ENCODE peak calls at places on chromosomes 4 and X, in eight cellular contexts. U, G, Z, A, O, F, W and V are unnamed samples.

GRCh38 chrX:53421772-53422090 is 723 bp downstream of the SMC1A start:
- DNase-seq in U (no peak), G (no peak), Z (no peak), A (no peak), O (no peak), F (no peak), W (no peak), V (no peak)

GRCh38 chrX:132613801-132614200 is 125.0 kb upstream of the MBNL3 start:
- DNase-seq in U (no peak), G (no peak), Z (no peak), A (no peak), O (no peak), F (no peak), W (no peak), V (no peak)

GRCh38 chrX:115177941-115178340 is 11.3 kb upstream of the RBMXL3 start:
- DNase-seq in U (no peak), G (no peak), Z (no peak), A (no peak), O (no peak), F (no peak), W (no peak), V (no peak)

GRCh38 chr4:107699466-107700206 is 20.4 kb downstream of the PAPSS1 start:
- DNase-seq in U (no peak), G (no peak), Z (no peak), A (no peak), O (no peak), F (no peak), W (no peak), V (no peak)

GRCh38 chr4:8310306-8310705 is 40.8 kb downstream of the HTRA3 start:
- DNase-seq in U (no peak), G (no peak), Z (peak; percentile 8), A (no peak), O (no peak), F (no peak), W (no peak), V (no peak)

GRCh38 chrX:118603981-118604380 is 108.4 kb downstream of the DOCK11 start:
- DNase-seq in U (peak; percentile 10), G (no peak), Z (peak; percentile 42), A (peak; percentile 24), O (peak; percentile 38), F (peak; percentile 43), W (peak; percentile 14), V (peak; percentile 47)

GRCh38 chr4:139297001-139297410 is 4.3 kb upstream of the NAA15 start:
- DNase-seq in U (no peak), G (no peak), Z (no peak), A (no peak), O (no peak), F (no peak), W (no peak), V (no peak)

GRCh38 chr4:145554691-145555090 is 64.5 kb upstream of the MMAA start:
- DNase-seq in U (no peak), G (no peak), Z (no peak), A (no peak), O (no peak), F (no peak), W (no peak), V (no peak)

GRCh38 chr4:53763813-53764597 is 172.7 kb upstream of the LNX1 start:
- DNase-seq in U (no peak), G (no peak), Z (no peak), A (no peak), O (no peak), F (no peak), W (peak; percentile 13), V (no peak)

GRCh38 chr4:115759231-115759630 is 645.8 kb upstream of the NDST4 start:
- DNase-seq in U (no peak), G (no peak), Z (no peak), A (no peak), O (no peak), F (no peak), W (no peak), V (peak; percentile 48)

GRCh38 chrX:29852767-29853166 is 362.6 kb upstream of the MAGEB2 start:
- DNase-seq in U (no peak), G (no peak), Z (no peak), A (no peak), O (no peak), F (no peak), W (no peak), V (no peak)

GRCh38 chrX:23493941-23494374 is 159.3 kb downstream of the PTCHD1 start:
- DNase-seq in U (no peak), G (no peak), Z (no peak), A (no peak), O (no peak), F (peak; percentile 5), W (no peak), V (no peak)

GRCh38 chrX:150150780-150151125 is 212.4 kb upstream of the MAMLD1 start:
- DNase-seq in U (no peak), G (no peak), Z (no peak), A (no peak), O (no peak), F (no peak), W (no peak), V (no peak)

GRCh38 chr4:176393306-176394013 is 73.7 kb downstream of the SPCS3 start:
- DNase-seq in U (no peak), G (no peak), Z (no peak), A (no peak), O (no peak), F (no peak), W (no peak), V (no peak)

GRCh38 chr4:8133897-8134542 is 24.6 kb downstream of the ABLIM2 start:
- DNase-seq in U (no peak), G (no peak), Z (no peak), A (no peak), O (no peak), F (no peak), W (no peak), V (no peak)

GRCh38 chr4:4182835-4183568 is 43.7 kb downstream of the OTOP1 start:
- DNase-seq in U (no peak), G (no peak), Z (no peak), A (no peak), O (peak; percentile 2), F (peak; percentile 58), W (no peak), V (no peak)

GRCh38 chrX:139203681-139204575 is 326.6 kb upstream of the F9 start:
- DNase-seq in U (peak; percentile 12), G (no peak), Z (no peak), A (no peak), O (no peak), F (no peak), W (peak; percentile 11), V (no peak)
- H3K27ac ChIP-seq in U (peak overlapping the region; percentile 88), G (peak overlapping the region; percentile 41), Z (no peak overlapping the region), A (no peak overlapping the region), O (no peak overlapping the region), F (no peak overlapping the region), W (no peak overlapping the region), V (no peak overlapping the region)

GRCh38 chrX:30883141-30883540 is 5.9 kb downstream of the TAB3 start:
- DNase-seq in U (no peak), G (no peak), Z (no peak), A (no peak), O (no peak), F (no peak), W (no peak), V (no peak)
- H3K27ac ChIP-seq in U (no peak overlapping the region), G (no peak overlapping the region), Z (peak overlapping the region; percentile 9), A (no peak overlapping the region), O (no peak overlapping the region), F (no peak overlapping the region), W (no peak overlapping the region), V (no peak overlapping the region)

DNA sequence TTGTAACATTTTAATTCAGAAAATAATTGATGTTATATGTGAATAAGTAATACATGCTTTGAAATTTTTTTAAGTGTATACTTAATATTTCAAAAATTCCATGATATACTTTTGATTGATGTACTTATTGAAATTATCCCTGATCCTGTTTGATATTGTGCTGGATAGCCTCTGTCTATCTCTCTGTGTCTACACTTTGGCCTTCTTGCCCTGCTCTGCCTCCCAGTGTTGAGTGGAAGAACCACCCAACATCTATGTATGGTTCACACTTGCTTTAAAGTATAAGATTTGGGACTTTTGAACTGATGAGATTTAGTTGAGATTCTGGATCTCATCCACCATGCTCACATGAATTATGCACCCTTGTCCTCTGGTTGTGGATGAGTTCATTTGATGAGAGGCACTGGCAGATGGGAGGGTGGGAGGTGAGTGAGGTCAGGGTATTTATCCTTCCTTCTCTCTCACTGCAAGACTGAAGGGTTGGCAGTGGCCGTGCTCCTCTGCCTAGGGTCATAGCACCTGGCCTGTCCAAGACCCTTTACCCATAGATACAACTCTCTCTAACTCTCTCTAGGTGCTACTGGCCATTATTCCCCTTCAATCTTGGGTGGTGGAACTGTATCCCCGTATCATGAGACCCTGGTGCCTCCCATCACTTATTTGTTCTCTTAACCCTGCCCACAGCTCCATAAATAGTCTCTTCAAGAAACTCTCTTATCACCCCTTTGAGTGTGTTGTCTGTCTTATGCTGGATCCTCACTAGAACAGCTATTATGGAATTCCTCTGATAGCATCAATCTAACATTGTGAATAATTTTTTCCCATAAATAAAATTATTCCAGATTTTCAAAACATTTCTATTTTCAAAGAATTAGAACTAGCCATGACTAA is 75.2 kb downstream of the CORIN start:
- DNase-seq in U (no peak), G (no peak), Z (no peak), A (no peak), O (no peak), F (no peak), W (no peak), V (no peak)
- H3K27ac ChIP-seq in U (no peak overlapping the region), G (no peak overlapping the region), Z (no peak overlapping the region), A (no peak overlapping the region), O (no peak overlapping the region), F (no peak overlapping the region), W (no peak overlapping the region), V (no peak overlapping the region)

GRCh38 chr4:118221193-118221800 is 131.5 kb downstream of the PRSS12 start:
- DNase-seq in U (no peak), G (no peak), Z (no peak), A (no peak), O (no peak), F (no peak), W (no peak), V (no peak)

GRCh38 chr4:118224239-118224829 is 128.5 kb downstream of the PRSS12 start:
- DNase-seq in U (no peak), G (no peak), Z (no peak), A (peak; percentile 1), O (peak; percentile 14), F (peak; percentile 55), W (no peak), V (no peak)

GRCh38 chr4:118225521-118225920 is 127.3 kb downstream of the PRSS12 start:
- DNase-seq in U (no peak), G (no peak), Z (no peak), A (no peak), O (no peak), F (no peak), W (no peak), V (no peak)

DNA sequence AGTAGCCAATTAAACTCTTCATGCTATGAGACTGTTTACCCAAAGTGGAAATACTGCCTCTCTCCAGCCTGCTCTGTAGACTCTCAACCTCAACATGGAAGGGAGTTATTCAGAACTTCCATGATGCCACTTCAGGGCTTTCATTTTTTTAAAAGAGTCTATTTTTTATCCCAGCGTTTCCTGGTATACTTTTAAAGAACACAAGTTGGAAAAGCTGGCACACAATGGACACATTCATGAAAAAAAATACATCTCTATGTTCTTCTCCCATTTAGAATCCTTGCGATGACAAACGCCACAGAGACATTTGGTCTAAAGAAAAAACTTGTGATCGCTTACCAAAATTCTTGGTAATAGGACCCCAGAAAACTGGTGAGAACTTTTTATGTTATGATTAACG is 126.2 kb downstream of the PRSS12 start:
- DNase-seq in U (no peak), G (no peak), Z (no peak), A (no peak), O (no peak), F (no peak), W (no peak), V (no peak)
- H3K27ac ChIP-seq in U (no peak overlapping the region), G (no peak overlapping the region), Z (no peak overlapping the region), A (no peak overlapping the region), O (no peak overlapping the region), F (no peak overlapping the region), W (no peak overlapping the region), V (no peak overlapping the region)